ENCODE peak calls at places on chromosomes 2 and 18, in eight cellular contexts. B, N, W, D, R, V, A and Q are unnamed samples.

GRCh38 chr18:37586641-37587225 is 21.1 kb upstream of the CELF4 start:
- DNase-seq in B (no peak), N (no peak), W (no peak), D (no peak), R (no peak), V (no peak), A (no peak), Q (no peak)

GRCh38 chr2:64982932-64983331 is 6.3 kb upstream of the SLC1A4 start:
- DNase-seq in B (no peak), N (no peak), W (no peak), D (no peak), R (no peak), V (no peak), A (no peak), Q (no peak)

GRCh38 chr2:155368934-155369333 is 670.4 kb downstream of the KCNJ3 start:
- DNase-seq in B (peak), N (no peak), W (no peak), D (no peak), R (no peak), V (no peak), A (no peak), Q (no peak)

GRCh38 chr2:30272761-30273573 is 41.6 kb downstream of the LBH start:
- DNase-seq in B (no peak), N (no peak), W (no peak), D (no peak), R (no peak), V (no peak), A (peak), Q (no peak)

GRCh38 chr2:218125095-218125494 is 733 bp upstream of the CXCR2 start:
- DNase-seq in B (no peak), N (no peak), W (no peak), D (no peak), R (no peak), V (no peak), A (no peak), Q (no peak)

GRCh38 chr2:133718688-133719201 is 150.5 kb upstream of the NCKAP5 start:
- DNase-seq in B (no peak), N (peak), W (no peak), D (no peak), R (no peak), V (no peak), A (no peak), Q (peak)

GRCh38 chr2:172234716-172235661 is 132.3 kb upstream of the DLX2 start:
- DNase-seq in B (peak), N (no peak), W (no peak), D (no peak), R (no peak), V (no peak), A (peak), Q (no peak)

GRCh38 chr18:48304906-48305693 is 104.1 kb downstream of the ZBTB7C start:
- DNase-seq in B (no peak), N (no peak), W (no peak), D (peak), R (no peak), V (no peak), A (no peak), Q (no peak)

GRCh38 chr2:201608021-201608420 is 35.3 kb downstream of the TMEM237 start:
- DNase-seq in B (no peak), N (no peak), W (no peak), D (no peak), R (no peak), V (no peak), A (no peak), Q (no peak)

GRCh38 chr18:74524097-74524496 is 10.2 kb upstream of the CNDP1 start:
- DNase-seq in B (no peak), N (no peak), W (no peak), D (peak), R (no peak), V (no peak), A (no peak), Q (no peak)

GRCh38 chr2:215425021-215425782 is 10.7 kb downstream of the FN1 start:
- DNase-seq in B (no peak), N (no peak), W (no peak), D (no peak), R (no peak), V (no peak), A (no peak), Q (no peak)

GRCh38 chr2:168396131-168396530 is 59.9 kb upstream of the CERS6 start:
- DNase-seq in B (no peak), N (no peak), W (no peak), D (no peak), R (no peak), V (no peak), A (no peak), Q (no peak)

GRCh38 chr2:332592-332991 is 44.7 kb upstream of the ALKAL2 start:
- DNase-seq in B (no peak), N (no peak), W (no peak), D (no peak), R (no peak), V (no peak), A (no peak), Q (no peak)

GRCh38 chr2:39743170-39743851 is 35.7 kb downstream of the THUMPD2 start:
- DNase-seq in B (no peak), N (no peak), W (no peak), D (no peak), R (no peak), V (no peak), A (no peak), Q (no peak)

GRCh38 chr2:196534533-196534932 is 105.0 kb upstream of the CCDC150 start:
- DNase-seq in B (no peak), N (no peak), W (no peak), D (no peak), R (no peak), V (no peak), A (no peak), Q (no peak)

GRCh38 chr2:43169091-43169936 is 57.1 kb downstream of the ZFP36L2 start:
- DNase-seq in B (no peak), N (peak), W (peak), D (no peak), R (no peak), V (no peak), A (no peak), Q (no peak)

GRCh38 chr2:169782513-169782912 is 16.2 kb upstream of the SSB start:
- DNase-seq in B (no peak), N (no peak), W (no peak), D (no peak), R (no peak), V (no peak), A (no peak), Q (no peak)

GRCh38 chr18:35481960-35482366 is 15.8 kb downstream of the INO80C start:
- DNase-seq in B (no peak), N (no peak), W (no peak), D (no peak), R (no peak), V (no peak), A (no peak), Q (no peak)
- TF ChIP-seq POLR2A in B (no peak), N (no peak), W (no peak), D (no peak), R (no peak), V (no peak), A (no peak), Q (no peak)

GRCh38 chr2:241617431-241618154 is 19.4 kb downstream of the THAP4 start:
- DNase-seq in B (no peak), N (peak), W (no peak), D (no peak), R (no peak), V (no peak), A (no peak), Q (no peak)
- TF ChIP-seq POLR2A in B (no peak), N (no peak), W (no peak), D (no peak), R (no peak), V (no peak), A (no peak), Q (no peak)

DNA sequence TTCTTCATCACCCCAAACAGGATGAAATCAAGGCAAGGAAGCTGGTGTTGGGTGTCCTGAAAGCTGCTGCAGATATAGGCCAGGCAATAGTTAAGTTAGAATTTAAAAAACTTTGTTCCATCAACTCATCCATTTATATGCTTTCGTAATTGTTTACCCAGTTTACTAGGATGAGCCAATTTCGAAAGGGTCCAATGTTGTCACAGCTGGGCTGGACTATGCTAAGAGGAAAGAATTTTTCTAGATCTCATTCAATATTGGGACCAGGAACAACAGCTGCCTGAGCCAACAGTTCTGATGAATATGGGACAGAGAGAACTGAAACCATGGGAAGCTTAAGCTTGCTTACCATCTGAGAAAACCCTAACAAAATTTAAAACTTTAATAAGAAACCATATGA is 21.6 kb upstream of the SP3 start:
- DNase-seq in B (no peak), N (peak), W (peak), D (peak), R (peak), V (peak), A (no peak), Q (no peak)
- TF ChIP-seq POLR2A in B (no peak), N (no peak), W (no peak), D (no peak), R (no peak), V (no peak), A (no peak), Q (no peak)

DNA sequence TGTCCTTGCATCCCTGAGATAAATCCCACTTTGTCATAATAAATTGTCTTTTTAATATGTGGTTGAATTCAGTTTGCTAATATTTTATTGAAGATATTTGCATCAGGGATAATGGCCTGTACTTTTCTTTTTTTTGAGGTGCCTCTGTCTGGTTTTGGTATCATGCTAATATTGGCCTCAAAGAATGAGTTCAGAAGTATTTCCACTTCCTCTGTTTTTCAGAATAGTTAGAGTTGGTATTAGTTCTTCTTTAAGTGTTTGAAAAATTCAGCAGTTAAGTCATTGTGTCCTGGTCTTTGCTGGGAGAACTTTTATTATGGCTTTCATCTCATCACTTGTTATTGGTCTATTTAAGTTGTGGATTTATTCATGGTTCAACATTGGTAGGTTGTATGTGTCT is 464.1 kb upstream of the CRIM1 start:
- DNase-seq in B (no peak), N (no peak), W (no peak), D (no peak), R (no peak), V (no peak), A (no peak), Q (no peak)
- TF ChIP-seq POLR2A in B (no peak), N (no peak), W (no peak), D (no peak), R (no peak), V (no peak), A (no peak), Q (no peak)

GRCh38 chr18:31500161-31500688 is 2.2 kb downstream of the DSG2 start:
- DNase-seq in B (peak), N (no peak), W (no peak), D (no peak), R (no peak), V (no peak), A (no peak), Q (no peak)

GRCh38 chr18:31499157-31499524 is 1.2 kb downstream of the DSG2 start:
- DNase-seq in B (peak), N (no peak), W (no peak), D (no peak), R (no peak), V (no peak), A (no peak), Q (no peak)

GRCh38 chr18:31498450-31499156 is 626 bp downstream of the DSG2 start:
- DNase-seq in B (peak), N (no peak), W (no peak), D (no peak), R (peak), V (no peak), A (no peak), Q (no peak)

GRCh38 chr18:31497404-31497710 is 620 bp upstream of the DSG2 start:
- DNase-seq in B (peak), N (no peak), W (no peak), D (no peak), R (no peak), V (no peak), A (no peak), Q (no peak)

DNA sequence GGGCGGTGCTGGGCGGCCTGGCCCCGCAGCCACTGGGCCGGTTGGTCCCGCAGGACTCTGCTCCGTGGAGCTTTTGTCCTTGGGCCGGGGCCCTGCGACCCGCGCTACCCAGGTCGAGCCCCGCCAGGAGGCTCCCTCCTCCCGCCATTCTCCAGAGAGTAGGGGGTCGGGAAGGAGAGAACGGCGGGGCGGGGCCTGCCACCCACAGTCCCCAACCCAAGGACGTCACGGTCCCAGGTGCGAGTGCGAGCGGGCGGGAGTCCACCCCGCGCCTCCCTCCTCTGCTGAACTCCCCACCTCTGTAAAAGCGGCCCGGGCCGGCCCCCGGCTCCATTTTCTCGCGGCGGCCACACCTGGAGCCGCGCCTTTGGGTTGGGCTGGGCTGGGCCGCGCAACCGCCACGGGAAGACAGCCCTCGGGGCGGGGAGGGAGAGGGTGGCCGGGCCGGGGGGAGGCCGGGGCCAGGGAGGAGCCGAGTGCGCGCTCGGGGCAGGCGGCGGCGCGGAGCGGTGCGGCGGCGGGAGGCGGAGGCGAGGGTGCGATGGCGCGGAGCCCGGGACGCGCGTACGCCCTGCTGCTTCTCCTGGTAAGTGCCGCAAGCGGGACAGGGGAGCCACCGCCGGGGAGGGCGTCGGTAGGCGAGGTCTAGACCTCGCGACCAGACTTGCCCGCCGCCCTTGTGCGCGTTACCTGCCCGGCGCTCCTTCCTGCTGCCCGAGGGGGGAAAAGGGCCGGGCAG is at the start of gene DSG2:
- DNase-seq in B (peak), N (peak), W (peak), D (peak), R (peak), V (no peak), A (peak), Q (peak)
- TF ChIP-seq POLR2A in B (peak), N (no peak), W (peak), D (no peak), R (peak), V (no peak), A (peak), Q (peak)